ENCODE peak calls at places on chromosomes 6 and 20, in six cellular contexts. One of them, this sample, is unnamed.

GRCh38 chr20:19025430-19026120 is 186.9 kb upstream of the SLC24A3 start:
- DNase-seq in fibroblast of mammary gland: no peak
- DNase-seq in tibial nerve: no peak
- DNase-seq in CD8-positive, alpha-beta T cell: no peak
- DNase-seq in neural crest cell: no peak
- DNase-seq in omental fat pad: no peak
- DNase-seq in this sample: no peak

GRCh38 chr6:159608961-159609673 is 83.9 kb downstream of the SOD2 start:
- DNase-seq in neural crest cell: no peak
- DNase-seq in CD8-positive, alpha-beta T cell: no peak
- DNase-seq in omental fat pad: no peak
- DNase-seq in tibial nerve: no peak
- DNase-seq in fibroblast of mammary gland: peak
- DNase-seq in this sample: no peak

GRCh38 chr6:170267688-170268087 is 23.2 kb downstream of the DLL1 start:
- DNase-seq in fibroblast of mammary gland: no peak
- DNase-seq in tibial nerve: no peak
- DNase-seq in neural crest cell: no peak
- DNase-seq in omental fat pad: no peak
- DNase-seq in CD8-positive, alpha-beta T cell: no peak
- DNase-seq in this sample: no peak

GRCh38 chr20:38383147-38383546 is 36.9 kb downstream of the LBP start:
- DNase-seq in neural crest cell: no peak
- DNase-seq in fibroblast of mammary gland: no peak
- DNase-seq in omental fat pad: no peak
- DNase-seq in tibial nerve: no peak
- DNase-seq in CD8-positive, alpha-beta T cell: no peak
- DNase-seq in this sample: no peak

GRCh38 chr20:23042270-23042669 is 7.2 kb downstream of the SSTR4 start:
- DNase-seq in omental fat pad: no peak
- DNase-seq in tibial nerve: no peak
- DNase-seq in fibroblast of mammary gland: no peak
- DNase-seq in CD8-positive, alpha-beta T cell: no peak
- DNase-seq in neural crest cell: no peak
- DNase-seq in this sample: no peak

GRCh38 chr6:105896821-105897095 is 189.4 kb upstream of the PRDM1 start:
- DNase-seq in neural crest cell: no peak
- DNase-seq in CD8-positive, alpha-beta T cell: no peak
- DNase-seq in omental fat pad: no peak
- DNase-seq in fibroblast of mammary gland: no peak
- DNase-seq in tibial nerve: no peak
- DNase-seq in this sample: no peak

GRCh38 chr6:153130515-153131036 is 506 bp downstream of the RGS17 start:
- DNase-seq in tibial nerve: no peak
- DNase-seq in fibroblast of mammary gland: no peak
- DNase-seq in neural crest cell: no peak
- DNase-seq in omental fat pad: no peak
- DNase-seq in CD8-positive, alpha-beta T cell: no peak
- DNase-seq in this sample: no peak

GRCh38 chr6:56758553-56758952 is 115.9 kb upstream of the DST start:
- DNase-seq in tibial nerve: no peak
- DNase-seq in CD8-positive, alpha-beta T cell: no peak
- DNase-seq in omental fat pad: no peak
- DNase-seq in neural crest cell: no peak
- DNase-seq in fibroblast of mammary gland: no peak
- DNase-seq in this sample: no peak

GRCh38 chr20:3687655-3688054 is 5.8 kb upstream of the ADAM33 start:
- DNase-seq in neural crest cell: no peak
- DNase-seq in omental fat pad: no peak
- DNase-seq in CD8-positive, alpha-beta T cell: no peak
- DNase-seq in tibial nerve: peak
- DNase-seq in fibroblast of mammary gland: peak
- DNase-seq in this sample: no peak

GRCh38 chr20:49344975-49345374 is 67.1 kb upstream of the ZNFX1 start:
- DNase-seq in CD8-positive, alpha-beta T cell: no peak
- DNase-seq in fibroblast of mammary gland: peak
- DNase-seq in tibial nerve: peak
- DNase-seq in neural crest cell: no peak
- DNase-seq in omental fat pad: no peak
- DNase-seq in this sample: no peak

GRCh38 chr6:135014353-135014832 is 40.2 kb downstream of the HBS1L start:
- DNase-seq in tibial nerve: no peak
- DNase-seq in fibroblast of mammary gland: no peak
- DNase-seq in CD8-positive, alpha-beta T cell: no peak
- DNase-seq in neural crest cell: no peak
- DNase-seq in omental fat pad: no peak
- DNase-seq in this sample: no peak

GRCh38 chr20:21251278-21251677 is 51.9 kb upstream of the XRN2 start:
- DNase-seq in CD8-positive, alpha-beta T cell: no peak
- DNase-seq in omental fat pad: no peak
- DNase-seq in neural crest cell: no peak
- DNase-seq in tibial nerve: no peak
- DNase-seq in fibroblast of mammary gland: peak
- DNase-seq in this sample: no peak

GRCh38 chr6:168301648-168302398 is 17.8 kb downstream of the DACT2 start:
- DNase-seq in neural crest cell: no peak
- DNase-seq in omental fat pad: no peak
- DNase-seq in CD8-positive, alpha-beta T cell: no peak
- DNase-seq in fibroblast of mammary gland: no peak
- DNase-seq in tibial nerve: no peak
- DNase-seq in this sample: no peak

GRCh38 chr20:35288325-35289060 is 3.7 kb downstream of the FAM83C start:
- DNase-seq in CD8-positive, alpha-beta T cell: no peak
- DNase-seq in fibroblast of mammary gland: no peak
- DNase-seq in neural crest cell: no peak
- DNase-seq in omental fat pad: no peak
- DNase-seq in tibial nerve: no peak
- DNase-seq in this sample: no peak

GRCh38 chr20:35544436-35544835 is 2.6 kb downstream of the ERGIC3 start:
- DNase-seq in fibroblast of mammary gland: no peak
- DNase-seq in tibial nerve: no peak
- DNase-seq in omental fat pad: no peak
- DNase-seq in CD8-positive, alpha-beta T cell: no peak
- DNase-seq in neural crest cell: no peak
- DNase-seq in this sample: no peak

GRCh38 chr20:23449400-23449799 is 3.3 kb downstream of the CST11 start:
- DNase-seq in omental fat pad: no peak
- DNase-seq in fibroblast of mammary gland: no peak
- DNase-seq in CD8-positive, alpha-beta T cell: no peak
- DNase-seq in tibial nerve: no peak
- DNase-seq in neural crest cell: no peak
- DNase-seq in this sample: no peak

GRCh38 chr6:73393278-73393677 is 1.4 kb upstream of the DDX43 start:
- DNase-seq in CD8-positive, alpha-beta T cell: no peak
- DNase-seq in tibial nerve: no peak
- DNase-seq in fibroblast of mammary gland: no peak
- DNase-seq in neural crest cell: no peak
- DNase-seq in omental fat pad: no peak
- DNase-seq in this sample: no peak

GRCh38 chr6:124963416-124964083 is 1.3 kb downstream of the RNF217 start:
- DNase-seq in neural crest cell: no peak
- DNase-seq in CD8-positive, alpha-beta T cell: no peak
- DNase-seq in fibroblast of mammary gland: peak
- DNase-seq in tibial nerve: no peak
- DNase-seq in omental fat pad: no peak
- DNase-seq in this sample: no peak

GRCh38 chr20:46665602-46666001 is 14.3 kb upstream of the SLC13A3 start:
- DNase-seq in tibial nerve: no peak
- DNase-seq in omental fat pad: no peak
- DNase-seq in CD8-positive, alpha-beta T cell: no peak
- DNase-seq in neural crest cell: no peak
- DNase-seq in fibroblast of mammary gland: no peak
- DNase-seq in this sample: no peak

GRCh38 chr6:94835264-94835663 is 742.1 kb upstream of the MANEA start:
- DNase-seq in tibial nerve: no peak
- DNase-seq in omental fat pad: no peak
- DNase-seq in fibroblast of mammary gland: no peak
- DNase-seq in neural crest cell: no peak
- DNase-seq in CD8-positive, alpha-beta T cell: no peak
- DNase-seq in this sample: no peak

GRCh38 chr6:31086788-31087440 is 25.5 kb downstream of the C6orf15 start:
- DNase-seq in fibroblast of mammary gland: peak
- DNase-seq in neural crest cell: no peak
- DNase-seq in CD8-positive, alpha-beta T cell: no peak
- DNase-seq in omental fat pad: no peak
- DNase-seq in tibial nerve: no peak
- DNase-seq in this sample: no peak

GRCh38 chr20:48295445-48295903 is 510.2 kb upstream of the SULF2 start:
- DNase-seq in neural crest cell: no peak
- DNase-seq in fibroblast of mammary gland: peak
- DNase-seq in CD8-positive, alpha-beta T cell: no peak
- DNase-seq in tibial nerve: peak
- DNase-seq in omental fat pad: no peak
- DNase-seq in this sample: peak

DNA sequence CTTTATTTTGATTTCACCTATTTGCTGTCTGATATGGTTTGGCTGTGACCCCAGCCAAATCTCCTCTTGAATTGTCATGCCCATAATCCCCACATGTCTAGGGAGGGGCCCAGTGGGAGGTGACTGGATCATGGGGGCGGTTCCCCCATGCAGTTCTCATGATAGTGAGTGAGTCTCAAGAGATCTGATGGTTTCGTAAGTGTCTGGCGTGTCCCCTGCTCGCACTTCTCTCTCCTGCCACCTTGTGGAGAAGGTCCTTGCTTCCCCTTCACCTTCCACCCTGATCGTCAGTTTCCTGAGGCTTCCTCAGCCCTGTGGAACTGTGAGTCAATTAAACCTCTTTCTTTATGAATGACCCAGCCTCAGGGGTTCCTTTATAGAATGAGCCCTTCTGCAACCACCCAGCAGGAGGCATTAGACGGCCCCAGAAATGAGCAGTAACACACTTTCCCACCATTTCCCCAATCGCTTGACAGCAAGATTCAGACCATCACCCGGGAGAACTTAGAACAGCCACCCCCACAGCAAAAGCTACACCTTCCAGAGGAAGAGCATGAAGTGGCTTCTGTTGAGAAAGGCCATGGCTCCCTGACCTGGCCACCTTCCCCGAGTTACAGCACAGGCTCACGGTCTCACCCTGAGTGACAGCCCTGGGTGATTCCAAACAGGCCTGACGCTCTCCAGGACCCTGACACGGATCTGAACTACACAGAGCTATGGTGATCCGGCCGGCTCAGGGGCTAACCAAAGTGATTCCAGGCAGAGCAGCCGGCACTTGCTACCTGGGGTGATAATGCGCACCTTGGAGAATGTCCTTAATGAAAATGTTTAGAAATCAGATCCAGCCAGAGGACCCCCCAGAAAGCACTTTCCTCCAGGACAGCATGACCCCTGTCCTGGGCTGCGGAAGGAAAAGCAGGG is 131.2 kb upstream of the CDH4 start:
- DNase-seq in fibroblast of mammary gland: peak
- DNase-seq in omental fat pad: no peak
- DNase-seq in tibial nerve: peak
- DNase-seq in neural crest cell: peak
- DNase-seq in CD8-positive, alpha-beta T cell: peak
- DNase-seq in this sample: no peak
- TF ChIP-seq CTCF in fibroblast of mammary gland: peak
- TF ChIP-seq CTCF in omental fat pad: no peak
- TF ChIP-seq CTCF in tibial nerve: peak
- TF ChIP-seq CTCF in neural crest cell: peak
- TF ChIP-seq CTCF in CD8-positive, alpha-beta T cell: no peak
- TF ChIP-seq CTCF in this sample: no peak

DNA sequence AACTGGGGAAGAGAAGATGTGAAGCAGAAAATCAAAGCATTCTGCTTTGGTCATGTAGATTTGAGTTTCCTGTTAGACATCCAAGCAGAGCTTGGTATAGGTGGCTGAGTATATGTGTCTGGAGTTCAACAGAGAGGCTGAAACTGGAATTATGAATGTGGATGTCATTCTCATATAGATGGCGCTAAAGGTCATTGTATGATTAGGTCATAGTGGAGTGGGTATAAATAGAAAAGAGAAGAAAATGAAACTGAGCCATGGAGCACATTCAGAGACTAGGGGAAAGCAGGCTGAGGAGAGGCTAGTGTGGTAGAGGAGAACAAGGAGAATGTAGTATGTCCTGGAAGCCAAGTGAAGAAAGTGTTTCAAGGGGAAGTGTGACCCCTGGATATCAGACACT is 295.6 kb upstream of the PLN start:
- DNase-seq in tibial nerve: no peak
- DNase-seq in CD8-positive, alpha-beta T cell: no peak
- DNase-seq in omental fat pad: no peak
- DNase-seq in fibroblast of mammary gland: no peak
- DNase-seq in neural crest cell: no peak
- DNase-seq in this sample: no peak
- TF ChIP-seq CTCF in tibial nerve: no peak
- TF ChIP-seq CTCF in CD8-positive, alpha-beta T cell: no peak
- TF ChIP-seq CTCF in omental fat pad: no peak
- TF ChIP-seq CTCF in fibroblast of mammary gland: no peak
- TF ChIP-seq CTCF in neural crest cell: no peak
- TF ChIP-seq CTCF in this sample: no peak

DNA sequence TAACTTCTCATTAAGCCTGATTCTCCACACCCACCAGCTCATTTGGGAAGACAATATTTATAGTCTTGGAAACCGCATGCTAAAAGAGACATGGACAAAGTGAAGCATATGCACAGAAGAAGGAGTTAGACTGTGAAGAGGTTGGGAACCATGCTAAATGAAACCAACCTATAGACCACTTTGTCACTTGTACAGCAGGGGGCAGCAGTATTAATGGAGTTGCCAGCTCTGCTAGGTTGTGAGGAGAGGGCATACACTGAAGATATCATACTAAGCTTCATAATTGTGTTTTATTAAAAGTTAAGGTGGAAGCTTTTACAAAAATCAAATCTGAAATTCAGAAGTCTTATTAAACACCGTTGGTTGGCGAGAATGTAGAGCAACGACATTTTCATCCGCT is 38.3 kb upstream of the HMGCLL1 start:
- DNase-seq in neural crest cell: peak
- DNase-seq in omental fat pad: no peak
- DNase-seq in CD8-positive, alpha-beta T cell: no peak
- DNase-seq in tibial nerve: no peak
- DNase-seq in fibroblast of mammary gland: peak
- DNase-seq in this sample: no peak
- TF ChIP-seq CTCF in neural crest cell: peak
- TF ChIP-seq CTCF in omental fat pad: no peak
- TF ChIP-seq CTCF in CD8-positive, alpha-beta T cell: no peak
- TF ChIP-seq CTCF in tibial nerve: no peak
- TF ChIP-seq CTCF in fibroblast of mammary gland: peak
- TF ChIP-seq CTCF in this sample: no peak

DNA sequence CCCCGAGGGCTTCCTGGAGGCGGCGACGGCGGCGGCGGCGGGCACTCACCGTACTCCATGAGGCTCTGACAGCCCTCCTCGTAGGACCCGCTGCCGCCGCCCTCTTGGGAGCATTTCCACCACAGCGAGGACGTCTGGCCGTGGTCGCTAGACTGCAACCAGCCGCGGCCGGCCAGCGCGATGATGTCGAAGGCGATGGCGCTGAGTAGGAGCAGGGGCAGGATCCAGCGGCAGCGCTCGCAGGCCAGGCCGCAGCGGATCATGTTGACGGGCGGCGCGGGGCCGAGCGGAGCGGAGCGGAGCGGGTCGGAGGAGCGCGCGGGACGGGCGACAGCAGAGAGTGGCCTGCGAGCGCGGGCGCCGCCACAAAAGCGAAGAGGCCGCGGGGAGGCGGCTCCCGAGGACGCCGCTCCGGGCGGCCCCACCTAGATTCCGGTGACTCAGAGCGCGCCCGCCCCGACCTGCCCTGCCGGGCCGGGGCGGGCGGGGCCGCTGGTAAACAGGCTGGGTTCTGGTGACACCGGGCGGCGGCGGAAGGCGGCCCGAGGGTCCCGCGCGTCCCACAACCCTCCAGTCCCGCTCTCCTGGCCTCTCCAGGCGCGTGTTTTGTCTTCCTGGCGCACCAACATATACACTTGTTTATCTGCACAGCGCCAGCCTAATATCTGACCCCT is at the start of gene PERP:
- DNase-seq in CD8-positive, alpha-beta T cell: peak
- DNase-seq in fibroblast of mammary gland: peak
- DNase-seq in omental fat pad: peak
- DNase-seq in tibial nerve: peak
- DNase-seq in neural crest cell: peak
- DNase-seq in this sample: peak
- TF ChIP-seq CTCF in CD8-positive, alpha-beta T cell: no peak
- TF ChIP-seq CTCF in fibroblast of mammary gland: no peak
- TF ChIP-seq CTCF in omental fat pad: no peak
- TF ChIP-seq CTCF in tibial nerve: no peak
- TF ChIP-seq CTCF in neural crest cell: no peak
- TF ChIP-seq CTCF in this sample: no peak

This sample was measured in breast epithelium.